ENCODE peak calls at places on chromosomes 6 and 20, in six cellular contexts. I is fibroblast of lung, X is IMR-90, E is OCI-LY7, H is GM12865, K is stomach. D is an unnamed sample.

GRCh38 chr20:48727226-48727625 is 100.6 kb downstream of the PREX1 start:
- DNase-seq in I (no peak), X (no peak), E (no peak), H (no peak), K (no peak), D (no peak)

GRCh38 chr6:45665859-45666258 is 288.1 kb upstream of the SUPT3H start:
- DNase-seq in I (no peak), X (no peak), E (no peak), H (no peak), K (no peak), D (no peak)

GRCh38 chr6:63391203-63391970 is 71.6 kb upstream of the LGSN start:
- DNase-seq in I (no peak), X (no peak), E (no peak), H (no peak), K (no peak), D (no peak)

GRCh38 chr6:147700436-147701209 is 192.1 kb downstream of the SAMD5 start:
- DNase-seq in I (no peak), X (no peak), E (no peak), H (no peak), K (no peak), D (no peak)

GRCh38 chr6:50902260-50902659 is 83.6 kb downstream of the TFAP2B start:
- DNase-seq in I (no peak), X (no peak), E (no peak), H (no peak), K (no peak), D (no peak)

GRCh38 chr6:151075527-151075926 is 164.2 kb upstream of the AKAP12 start:
- DNase-seq in I (peak; percentile 90), X (peak; percentile 37), E (no peak), H (no peak), K (no peak), D (no peak)

GRCh38 chr20:4091332-4092135 is 76.2 kb upstream of the RNF24 start:
- DNase-seq in I (peak; percentile 73), X (peak; percentile 96), E (peak; percentile 29), H (peak; percentile 46), K (peak; percentile 69), D (peak; percentile 43)

GRCh38 chr6:30556964-30557682 is at the start of gene PRR3:
- DNase-seq in I (peak; percentile 94), X (peak; percentile 88), E (peak; percentile 90), H (peak; percentile 90), K (peak; percentile 74), D (peak; percentile 89)

GRCh38 chr6:166308769-166309589 is 787 bp upstream of the PRR18 start:
- DNase-seq in I (no peak), X (no peak), E (no peak), H (no peak), K (peak; percentile 52), D (no peak)

GRCh38 chr20:52783769-52784168 is 188.4 kb upstream of the TSHZ2 start:
- DNase-seq in I (peak; percentile 7), X (no peak), E (no peak), H (peak; percentile 16), K (no peak), D (no peak)

GRCh38 chr20:32359633-32360332 is 1.7 kb downstream of the ASXL1 start:
- DNase-seq in I (peak; percentile 25), X (peak; percentile 31), E (peak; percentile 41), H (peak; percentile 40), K (no peak), D (peak; percentile 46)

GRCh38 chr6:98324406-98324930 is 509.9 kb upstream of the POU3F2 start:
- DNase-seq in I (no peak), X (no peak), E (no peak), H (no peak), K (no peak), D (no peak)

GRCh38 chr6:38198219-38198618 is 378.7 kb downstream of the ZFAND3 start:
- DNase-seq in I (no peak), X (no peak), E (no peak), H (no peak), K (no peak), D (no peak)
- TF ChIP-seq CTCF in I (no peak), X (no peak), E (no peak), H (no peak), K (no peak), D (no peak)

GRCh38 chr6:14880717-14881116 is 365.2 kb upstream of the JARID2 start:
- DNase-seq in I (peak; percentile 30), X (no peak), E (no peak), H (no peak), K (no peak), D (no peak)

GRCh38 chr6:14883921-14884320 is 361.9 kb upstream of the JARID2 start:
- DNase-seq in I (peak; percentile 46), X (peak; percentile 64), E (no peak), H (no peak), K (no peak), D (peak; percentile 17)

GRCh38 chr6:14881399-14881798 is 364.5 kb upstream of the JARID2 start:
- DNase-seq in I (peak; percentile 83), X (peak; percentile 87), E (no peak), H (no peak), K (no peak), D (peak; percentile 64)

GRCh38 chr6:14880052-14880451 is 365.8 kb upstream of the JARID2 start:
- DNase-seq in I (no peak), X (no peak), E (no peak), H (no peak), K (no peak), D (no peak)

GRCh38 chr6:14882394-14883073 is 363.3 kb upstream of the JARID2 start:
- DNase-seq in I (peak; percentile 32), X (peak; percentile 46), E (no peak), H (no peak), K (no peak), D (no peak)
- TF ChIP-seq CTCF in I (no peak), X (no peak), E (no peak), H (no peak), K (no peak), D (no peak)

DNA sequence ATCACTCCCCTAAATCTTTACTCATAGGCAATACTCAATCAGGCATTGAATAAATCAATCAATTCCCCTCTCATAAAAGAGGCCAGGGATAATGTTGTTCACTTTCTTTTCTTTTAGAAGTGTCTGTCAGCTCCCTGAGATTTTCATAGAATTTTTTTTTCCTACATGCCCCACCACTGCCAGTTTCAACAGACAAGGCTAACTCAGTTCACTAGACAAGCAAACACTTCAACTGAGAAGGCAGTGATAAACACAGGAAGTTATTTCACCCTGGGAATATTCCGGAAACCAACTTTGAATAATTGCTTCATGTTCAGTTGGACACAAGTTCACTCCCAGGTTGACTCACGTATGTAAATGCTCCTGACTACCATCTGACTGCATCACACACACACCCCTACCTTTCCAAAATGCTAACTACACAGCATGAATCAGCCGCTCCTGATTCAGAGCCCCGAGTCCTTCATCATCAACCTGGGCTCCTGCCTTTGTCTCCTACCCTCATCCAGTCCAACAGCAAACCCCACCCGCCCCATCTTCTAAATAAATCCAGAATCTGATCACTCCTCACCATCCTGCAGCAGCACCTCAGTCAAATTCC is 143.9 kb downstream of the BCAS1 start:
- DNase-seq in I (peak; percentile 65), X (peak; percentile 97), E (peak; percentile 95), H (peak; percentile 95), K (peak; percentile 45), D (peak; percentile 94)
- TF ChIP-seq CTCF in I (no peak), X (no peak), E (no peak), H (no peak), K (no peak), D (no peak)

GRCh38 chr6:55528624-55529023 is 50.4 kb downstream of the HMGCLL1 start:
- DNase-seq in I (peak; percentile 50), X (peak; percentile 37), E (peak; percentile 39), H (peak; percentile 54), K (no peak), D (peak; percentile 2)
- TF ChIP-seq CTCF in I (peak; percentile 40), X (peak; percentile 40), E (peak; percentile 71), H (peak; percentile 31), K (peak; percentile 6), D (peak; percentile 29)

DNA sequence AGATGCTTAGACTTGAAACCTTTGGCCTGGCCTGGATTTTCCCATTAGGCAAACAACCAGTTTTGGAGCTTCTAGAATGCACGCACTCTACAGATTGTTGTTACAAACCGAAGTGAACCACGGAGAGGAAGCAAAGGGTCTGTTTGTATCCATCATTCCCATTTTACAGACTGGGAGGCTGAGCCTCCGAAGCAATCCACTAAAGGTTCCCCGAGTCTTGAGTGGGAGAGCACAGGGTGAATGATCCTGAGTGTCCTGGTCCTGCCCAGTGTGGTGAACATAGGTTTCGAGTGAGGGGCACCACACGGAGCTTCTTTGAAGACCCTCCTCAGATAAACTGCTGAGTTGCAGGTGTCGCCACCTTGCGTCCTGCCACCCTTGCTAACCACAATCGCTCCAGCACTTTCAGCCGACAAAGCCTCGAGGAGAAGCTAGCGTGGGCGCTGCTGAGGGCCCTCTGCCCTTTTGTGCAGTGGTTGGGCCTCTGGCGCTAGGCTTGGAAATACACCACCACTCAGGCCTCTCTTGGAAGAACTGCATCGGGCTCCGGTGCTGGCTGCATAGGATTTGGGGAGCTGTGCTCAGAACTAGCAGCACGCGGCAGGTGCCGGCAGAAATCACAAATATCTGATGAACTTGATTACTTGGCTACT is 1.4 kb upstream of the PRDM13 start:
- DNase-seq in I (no peak), X (no peak), E (peak; percentile 9), H (no peak), K (no peak), D (no peak)
- TF ChIP-seq CTCF in I (no peak), X (no peak), E (peak; percentile 70), H (no peak), K (no peak), D (no peak)

GRCh38 chr6:44133003-44133931 is 5.9 kb downstream of the TMEM63B start:
- DNase-seq in I (peak; percentile 39), X (peak; percentile 39), E (no peak), H (no peak), K (peak; percentile 64), D (peak; percentile 69)
- TF ChIP-seq CTCF in I (peak; percentile 9), X (peak; percentile 20), E (no peak), H (no peak), K (no peak), D (peak; percentile 37)

DNA sequence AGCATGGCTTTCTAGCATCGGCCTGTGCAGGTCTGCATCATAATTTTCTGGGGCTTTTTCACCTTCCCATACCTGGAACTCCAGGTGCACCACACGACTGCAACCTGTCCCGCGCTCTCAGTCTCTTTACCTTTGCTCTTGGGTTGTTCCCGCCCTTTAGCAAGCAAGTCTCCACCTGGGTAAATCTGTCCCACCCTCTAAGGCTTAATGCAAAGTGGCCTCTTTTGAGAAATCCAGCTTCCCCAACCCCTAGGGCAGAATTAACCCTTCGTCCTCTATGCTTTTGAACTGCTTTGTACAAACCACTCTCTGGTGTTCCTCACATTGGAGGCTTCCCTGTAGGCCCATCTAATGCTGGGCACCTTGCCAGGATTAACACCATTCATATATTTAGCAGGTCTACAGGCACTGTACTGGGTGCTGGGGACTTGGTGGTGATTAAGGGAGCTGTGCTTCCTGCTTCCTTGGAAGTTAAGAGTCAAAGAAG is 2.8 kb downstream of the ITPR3 start:
- DNase-seq in I (no peak), X (no peak), E (no peak), H (no peak), K (peak; percentile 49), D (no peak)
- TF ChIP-seq CTCF in I (no peak), X (no peak), E (no peak), H (no peak), K (no peak), D (no peak)